ENCODE peak calls at places on chromosomes 12 and 14, in four cellular contexts. One of them, this sample, is unnamed.

GRCh38 chr14:45198551-45198950 is 54.5 kb downstream of the MIS18BP1 start:
- DNase-seq in GM12878: no peak
- DNase-seq in H1: no peak
- DNase-seq in HepG2: no peak
- DNase-seq in this sample: no peak

GRCh38 chr12:24948452-24948815 is 467 bp downstream of the BCAT1 start:
- DNase-seq in GM12878: peak; percentile 73
- DNase-seq in H1: peak; percentile 57
- DNase-seq in HepG2: no peak
- DNase-seq in this sample: peak; percentile 32

GRCh38 chr12:6941267-6941666 is 2.3 kb upstream of the RNU7-1 start:
- DNase-seq in GM12878: no peak
- DNase-seq in H1: no peak
- DNase-seq in HepG2: no peak
- DNase-seq in this sample: no peak

GRCh38 chr12:117045175-117045997 is 53.8 kb downstream of the TESC start:
- DNase-seq in GM12878: no peak
- DNase-seq in H1: no peak
- DNase-seq in HepG2: peak; percentile 92
- DNase-seq in this sample: no peak

GRCh38 chr14:33699300-33699699 is 251.6 kb downstream of the EGLN3 start:
- DNase-seq in GM12878: no peak
- DNase-seq in H1: no peak
- DNase-seq in HepG2: no peak
- DNase-seq in this sample: no peak

GRCh38 chr14:66224492-66225178 is 261.5 kb upstream of the CCDC196 start:
- DNase-seq in GM12878: no peak
- DNase-seq in H1: no peak
- DNase-seq in HepG2: no peak
- DNase-seq in this sample: no peak

GRCh38 chr14:29897181-29897580 is 30.5 kb downstream of the PRKD1 start:
- DNase-seq in GM12878: no peak
- DNase-seq in H1: no peak
- DNase-seq in HepG2: no peak
- DNase-seq in this sample: no peak

GRCh38 chr12:34402228-34402898 is 380.1 kb downstream of the ALG10 start:
- DNase-seq in GM12878: no peak
- DNase-seq in H1: peak; percentile 13
- DNase-seq in HepG2: no peak
- DNase-seq in this sample: peak; percentile 1

GRCh38 chr12:57893460-57894353 is 47.2 kb upstream of the CTDSP2 start:
- DNase-seq in GM12878: no peak
- DNase-seq in H1: no peak
- DNase-seq in HepG2: peak; percentile 62
- DNase-seq in this sample: peak; percentile 51

GRCh38 chr12:47935196-47935595 is 28.2 kb upstream of the TMEM106C start:
- DNase-seq in GM12878: no peak
- DNase-seq in H1: no peak
- DNase-seq in HepG2: peak; percentile 33
- DNase-seq in this sample: no peak

GRCh38 chr12:28543021-28543890 is 353.0 kb downstream of the CCDC91 start:
- DNase-seq in GM12878: peak; percentile 35
- DNase-seq in H1: no peak
- DNase-seq in HepG2: no peak
- DNase-seq in this sample: no peak

GRCh38 chr12:108839011-108839889 is 18.1 kb downstream of the SSH1 start:
- DNase-seq in GM12878: no peak
- DNase-seq in H1: no peak
- DNase-seq in HepG2: no peak
- DNase-seq in this sample: no peak

GRCh38 chr14:31090872-31091764 is 64.9 kb upstream of the STRN3 start:
- DNase-seq in GM12878: no peak
- DNase-seq in H1: no peak
- DNase-seq in HepG2: peak; percentile 97
- DNase-seq in this sample: no peak

GRCh38 chr14:97401714-97402113 is 604.5 kb downstream of the VRK1 start:
- DNase-seq in GM12878: no peak
- DNase-seq in H1: no peak
- DNase-seq in HepG2: no peak
- DNase-seq in this sample: no peak

GRCh38 chr12:27109339-27110023 is 27.1 kb upstream of the C12orf71 start:
- DNase-seq in GM12878: no peak
- DNase-seq in H1: no peak
- DNase-seq in HepG2: no peak
- DNase-seq in this sample: no peak

GRCh38 chr14:42214981-42215491 is 608.4 kb downstream of the LRFN5 start:
- DNase-seq in GM12878: no peak
- DNase-seq in H1: no peak
- DNase-seq in HepG2: no peak
- DNase-seq in this sample: no peak

GRCh38 chr12:124914392-124915248 is at the start of gene UBC:
- DNase-seq in GM12878: no peak
- DNase-seq in H1: peak; percentile 92
- DNase-seq in HepG2: peak; percentile 76
- DNase-seq in this sample: peak; percentile 78

GRCh38 chr14:23601845-23602180 is 23.2 kb upstream of the JPH4 start:
- DNase-seq in GM12878: peak; percentile 42
- DNase-seq in H1: no peak
- DNase-seq in HepG2: peak; percentile 66
- DNase-seq in this sample: no peak

GRCh38 chr14:54572316-54572715 is 5.4 kb downstream of the SAMD4A start:
- DNase-seq in GM12878: no peak
- DNase-seq in H1: no peak
- DNase-seq in HepG2: peak; percentile 41
- DNase-seq in this sample: peak; percentile 25

GRCh38 chr12:3755898-3756297 is 3.0 kb upstream of the CRACR2A start:
- DNase-seq in GM12878: no peak
- DNase-seq in H1: no peak
- DNase-seq in HepG2: no peak
- DNase-seq in this sample: no peak

GRCh38 chr14:72903707-72904106 is 9.8 kb upstream of the DPF3 start:
- DNase-seq in GM12878: no peak
- DNase-seq in H1: no peak
- DNase-seq in HepG2: no peak
- DNase-seq in this sample: no peak

GRCh38 chr12:49301759-49302158 is 6.8 kb downstream of the PRPH start:
- DNase-seq in GM12878: no peak
- DNase-seq in H1: no peak
- DNase-seq in HepG2: no peak
- DNase-seq in this sample: no peak

GRCh38 chr12:109797905-109798669 is 35.1 kb downstream of the TRPV4 start:
- DNase-seq in GM12878: no peak
- DNase-seq in H1: peak; percentile 67
- DNase-seq in HepG2: no peak
- DNase-seq in this sample: peak; percentile 40

GRCh38 chr14:49017451-49017850 is 568.7 kb downstream of the RPS29 start:
- DNase-seq in GM12878: no peak
- DNase-seq in H1: no peak
- DNase-seq in HepG2: no peak
- DNase-seq in this sample: no peak

GRCh38 chr14:99605299-99605961 is 1.4 kb upstream of the CCDC85C start:
- DNase-seq in GM12878: no peak
- DNase-seq in H1: peak; percentile 71
- DNase-seq in HepG2: peak; percentile 28
- DNase-seq in this sample: peak; percentile 57

GRCh38 chr14:69694730-69695663 is 71.9 kb upstream of the SRSF5 start:
- DNase-seq in GM12878: no peak
- DNase-seq in H1: no peak
- DNase-seq in HepG2: no peak
- DNase-seq in this sample: no peak

GRCh38 chr12:130017571-130018449 is 114.0 kb upstream of the TMEM132D start:
- DNase-seq in GM12878: no peak
- DNase-seq in H1: no peak
- DNase-seq in HepG2: no peak
- DNase-seq in this sample: no peak

GRCh38 chr14:80787876-80788275 is 153.7 kb downstream of the CEP128 start:
- DNase-seq in GM12878: no peak
- DNase-seq in H1: no peak
- DNase-seq in HepG2: no peak
- DNase-seq in this sample: no peak

GRCh38 chr12:101648195-101648594 is 49.2 kb upstream of the CHPT1 start:
- DNase-seq in GM12878: no peak
- DNase-seq in H1: no peak
- DNase-seq in HepG2: no peak
- DNase-seq in this sample: no peak

GRCh38 chr12:112163471-112164325 is 38.3 kb downstream of the TRAFD1 start:
- DNase-seq in GM12878: no peak
- DNase-seq in H1: no peak
- DNase-seq in HepG2: no peak
- DNase-seq in this sample: no peak

GRCh38 chr12:108679282-108679681 is 45.6 kb upstream of the SELPLG start:
- DNase-seq in GM12878: no peak
- DNase-seq in H1: no peak
- DNase-seq in HepG2: no peak
- DNase-seq in this sample: no peak

GRCh38 chr14:99780690-99781089 is 12.5 kb upstream of the EML1 start:
- DNase-seq in GM12878: no peak
- DNase-seq in H1: no peak
- DNase-seq in HepG2: peak; percentile 48
- DNase-seq in this sample: no peak

GRCh38 chr14:101736071-101736470 is 25.4 kb upstream of the PPP2R5C start:
- DNase-seq in GM12878: no peak
- DNase-seq in H1: no peak
- DNase-seq in HepG2: no peak
- DNase-seq in this sample: no peak

GRCh38 chr12:12051668-12052067 is 19.1 kb upstream of the BCL2L14 start:
- DNase-seq in GM12878: no peak
- DNase-seq in H1: no peak
- DNase-seq in HepG2: no peak
- DNase-seq in this sample: no peak

GRCh38 chr14:105145381-105146180 is 23.0 kb downstream of the JAG2 start:
- DNase-seq in GM12878: no peak
- DNase-seq in H1: peak; percentile 44
- DNase-seq in HepG2: no peak
- DNase-seq in this sample: no peak

GRCh38 chr14:105143451-105144230 is 24.9 kb downstream of the JAG2 start:
- DNase-seq in GM12878: no peak
- DNase-seq in H1: no peak
- DNase-seq in HepG2: no peak
- DNase-seq in this sample: no peak

GRCh38 chr14:105142651-105143450 is 25.7 kb downstream of the JAG2 start:
- DNase-seq in GM12878: no peak
- DNase-seq in H1: no peak
- DNase-seq in HepG2: no peak
- DNase-seq in this sample: no peak

GRCh38 chr14:105144666-105145380 is 23.8 kb downstream of the JAG2 start:
- DNase-seq in GM12878: no peak
- DNase-seq in H1: peak; percentile 50
- DNase-seq in HepG2: no peak
- DNase-seq in this sample: no peak

GRCh38 chr14:105144231-105144665 is 24.3 kb downstream of the JAG2 start:
- DNase-seq in GM12878: no peak
- DNase-seq in H1: peak; percentile 44
- DNase-seq in HepG2: no peak
- DNase-seq in this sample: no peak
- TF ChIP-seq SP1 in GM12878: no peak
- TF ChIP-seq SP1 in H1: no peak
- TF ChIP-seq SP1 in HepG2: no peak
- TF ChIP-seq SP1 in this sample: no peak

DNA sequence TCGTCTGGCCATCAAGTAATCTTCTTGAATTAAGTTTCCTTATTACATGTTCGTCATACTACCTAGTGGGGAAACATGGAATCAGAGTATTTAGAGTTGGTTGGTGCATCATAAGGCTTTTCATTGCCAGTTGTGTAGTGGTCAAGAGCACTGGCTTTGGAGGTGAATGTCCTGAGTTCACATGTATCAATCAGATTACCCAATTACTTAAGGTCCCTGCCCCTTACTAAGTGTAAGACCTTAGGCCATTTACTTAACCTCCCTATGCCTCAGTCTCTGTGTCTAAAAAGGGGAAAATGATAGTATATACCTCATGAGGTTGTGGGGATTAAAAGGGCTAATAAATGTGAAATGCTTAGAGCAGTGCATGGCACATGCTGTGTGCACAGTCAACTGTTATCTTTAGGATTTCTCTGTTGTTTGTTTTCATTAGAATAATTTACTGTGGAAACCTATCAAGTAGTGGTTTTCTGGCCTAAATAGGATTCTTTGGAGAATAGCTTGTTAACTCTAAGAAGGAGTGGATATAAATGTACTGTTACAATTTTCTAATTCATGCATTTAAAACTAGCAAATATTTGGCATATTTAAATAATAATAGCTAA is 27.0 kb downstream of the MSRB3 start:
- DNase-seq in GM12878: no peak
- DNase-seq in H1: no peak
- DNase-seq in HepG2: no peak
- DNase-seq in this sample: no peak
- TF ChIP-seq SUZ12 in GM12878: no peak
- TF ChIP-seq SUZ12 in H1: no peak
- TF ChIP-seq SUZ12 in HepG2: no peak
- TF ChIP-seq SUZ12 in this sample: no peak

DNA sequence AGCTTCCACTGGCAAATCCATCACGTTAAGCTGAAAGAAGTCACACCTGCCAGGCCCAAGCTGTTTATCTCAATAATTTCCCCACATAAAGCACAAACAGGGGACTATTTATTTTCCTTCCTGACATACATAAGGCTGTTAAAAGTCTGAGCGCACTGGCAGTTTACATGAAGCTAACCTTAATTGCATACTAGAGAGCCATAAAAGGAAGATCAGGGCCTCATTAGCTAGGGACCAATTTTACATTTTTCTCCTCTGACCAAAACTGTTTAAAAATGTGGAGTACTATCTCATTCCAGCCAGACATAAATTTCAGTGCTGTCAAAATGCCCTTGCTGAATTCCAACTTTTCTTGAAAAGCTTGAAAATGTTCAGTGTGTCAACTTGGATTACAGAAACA is 270.7 kb downstream of the C12orf75 start:
- DNase-seq in GM12878: no peak
- DNase-seq in H1: no peak
- DNase-seq in HepG2: no peak
- DNase-seq in this sample: no peak
- TF ChIP-seq SP1 in GM12878: no peak
- TF ChIP-seq SP1 in H1: no peak
- TF ChIP-seq SP1 in HepG2: no peak
- TF ChIP-seq SP1 in this sample: no peak

GRCh38 chr12:85775071-85775470 is 61.1 kb downstream of the RASSF9 start:
- DNase-seq in GM12878: no peak
- DNase-seq in H1: no peak
- DNase-seq in HepG2: no peak
- DNase-seq in this sample: no peak
- TF ChIP-seq SUZ12 in GM12878: no peak
- TF ChIP-seq SUZ12 in H1: no peak
- TF ChIP-seq SUZ12 in HepG2: no peak
- TF ChIP-seq SUZ12 in this sample: no peak

This sample was measured in HEK293T.